ENCODE peak calls at places on chromosomes 7 and 10, in eight cellular contexts. Z, R, B, I, E, X, C and G are unnamed samples.

GRCh38 chr7:20737840-20738448 is 48.7 kb downstream of the SP8 start:
- DNase-seq in C (no peak), I (no peak), X (no peak), E (no peak), R (no peak), B (no peak), Z (no peak), G (no peak)

GRCh38 chr7:150951521-150951920 is 26.6 kb downstream of the KCNH2 start:
- DNase-seq in R (no peak), B (no peak), X (no peak), C (no peak), Z (no peak), I (no peak), E (no peak), G (no peak)

GRCh38 chr7:36620166-36620708 is 104.1 kb downstream of the AOAH start:
- DNase-seq in C (no peak), E (no peak), R (no peak), Z (no peak), I (no peak), X (no peak), B (no peak), G (no peak)

GRCh38 chr7:55733584-55733983 is 129.0 kb downstream of the SEPTIN14 start:
- DNase-seq in R (no peak), C (no peak), Z (no peak), B (no peak), I (peak), X (no peak), E (no peak), G (no peak)

GRCh38 chr10:33290286-33291052 is 44.0 kb downstream of the NRP1 start:
- DNase-seq in B (no peak), R (no peak), X (no peak), E (no peak), I (peak), C (no peak), Z (no peak), G (no peak)

GRCh38 chr7:107594961-107595737 is 15.1 kb downstream of the BCAP29 start:
- DNase-seq in X (peak), Z (no peak), I (peak), E (no peak), B (no peak), C (no peak), R (no peak), G (no peak)

GRCh38 chr10:7193369-7193768 is 217.5 kb downstream of the SFMBT2 start:
- DNase-seq in X (no peak), Z (no peak), I (no peak), R (no peak), B (no peak), C (no peak), E (no peak), G (no peak)

GRCh38 chr7:18638594-18639452 is 143.3 kb downstream of the HDAC9 start:
- DNase-seq in X (peak), B (no peak), I (peak), C (no peak), E (no peak), R (no peak), Z (no peak), G (no peak)

GRCh38 chr7:434891-435486 is 84.7 kb downstream of the PDGFA start:
- DNase-seq in I (no peak), Z (peak), B (no peak), C (no peak), X (no peak), R (no peak), E (peak), G (no peak)

GRCh38 chr10:11673346-11674330 is 62.2 kb upstream of the USP6NL start:
- DNase-seq in Z (no peak), I (peak), B (no peak), E (no peak), C (no peak), R (no peak), X (no peak), G (no peak)

GRCh38 chr7:13359656-13360055 is 629.8 kb downstream of the ETV1 start:
- DNase-seq in X (no peak), I (no peak), E (no peak), Z (no peak), R (no peak), C (no peak), B (no peak), G (no peak)

GRCh38 chr7:104327963-104328307 is 468 bp upstream of the LHFPL3 start:
- DNase-seq in C (no peak), X (no peak), R (peak), B (no peak), E (no peak), I (no peak), Z (peak), G (no peak)

GRCh38 chr7:116621649-116622048 is 50.3 kb upstream of the MET start:
- DNase-seq in I (no peak), Z (no peak), R (no peak), B (no peak), E (no peak), X (no peak), C (no peak), G (no peak)

GRCh38 chr10:22648547-22648961 is 65.8 kb downstream of the PIP4K2A start:
- DNase-seq in C (no peak), X (no peak), I (peak), Z (no peak), B (no peak), E (no peak), R (no peak), G (no peak)

GRCh38 chr10:90007226-90007625 is 305.8 kb downstream of the KIF20B start:
- DNase-seq in I (no peak), Z (no peak), E (no peak), X (peak), R (no peak), B (no peak), C (no peak), G (no peak)

GRCh38 chr10:69721690-69722310 is 79.9 kb upstream of the COL13A1 start:
- DNase-seq in R (no peak), C (peak), X (no peak), I (no peak), E (no peak), Z (peak), B (no peak), G (no peak)

GRCh38 chr7:123220396-123220795 is 20.6 kb upstream of the SLC13A1 start:
- DNase-seq in Z (no peak), C (no peak), X (no peak), R (no peak), E (no peak), I (peak), B (no peak), G (no peak)

GRCh38 chr7:99860281-99861127 is 16.3 kb downstream of the OR2AE1 start:
- DNase-seq in C (peak), R (no peak), E (no peak), I (peak), B (no peak), Z (no peak), X (peak), G (no peak)

GRCh38 chr7:92727755-92728154 is 108.6 kb downstream of the CDK6 start:
- DNase-seq in C (no peak), R (no peak), I (no peak), E (no peak), X (no peak), Z (no peak), B (no peak), G (no peak)

GRCh38 chr7:51471199-51472016 is 154.8 kb upstream of the COBL start:
- DNase-seq in Z (peak), X (no peak), E (no peak), C (no peak), I (no peak), R (peak), B (no peak), G (no peak)

GRCh38 chr7:5367661-5368060 is 56.0 kb downstream of the TNRC18 start:
- DNase-seq in B (no peak), Z (no peak), C (no peak), E (no peak), R (no peak), X (no peak), I (no peak), G (no peak)

GRCh38 chr10:34187201-34187600 is 627.9 kb downstream of the PARD3 start:
- DNase-seq in R (no peak), C (no peak), I (peak), X (no peak), B (no peak), E (no peak), Z (no peak), G (no peak)

GRCh38 chr7:150359007-150359917 is 9.4 kb upstream of the REPIN1 start:
- DNase-seq in X (no peak), C (no peak), Z (no peak), E (no peak), I (no peak), B (no peak), R (no peak), G (no peak)

GRCh38 chr10:2980116-2980515 is 87.2 kb upstream of the PFKP start:
- DNase-seq in X (no peak), Z (no peak), B (no peak), I (peak), E (no peak), R (no peak), C (no peak), G (no peak)

GRCh38 chr10:60346661-60347060 is 43.0 kb downstream of the ANK3 start:
- DNase-seq in B (no peak), R (no peak), C (no peak), X (no peak), E (no peak), Z (no peak), I (no peak), G (no peak)

GRCh38 chr7:158651968-158652555 is 52.5 kb downstream of the NCAPG2 start:
- DNase-seq in B (no peak), X (no peak), E (no peak), Z (no peak), R (no peak), C (no peak), I (peak), G (no peak)

GRCh38 chr10:21272585-21273399 is 252.7 kb downstream of the SKIDA1 start:
- DNase-seq in I (no peak), B (no peak), Z (no peak), E (no peak), X (no peak), C (no peak), R (no peak), G (no peak)

GRCh38 chr10:13784067-13784466 is 197.3 kb downstream of the PRPF18 start:
- DNase-seq in E (no peak), R (no peak), B (no peak), I (peak), Z (no peak), X (no peak), C (no peak), G (peak)

GRCh38 chr7:148799893-148800545 is 84.1 kb downstream of the EZH2 start:
- DNase-seq in R (no peak), Z (peak), X (no peak), B (no peak), E (no peak), C (no peak), I (no peak), G (no peak)

GRCh38 chr7:106039486-106040060 is 72.5 kb downstream of the SYPL1 start:
- DNase-seq in X (peak), I (no peak), B (no peak), E (no peak), C (no peak), Z (peak), R (no peak), G (no peak)

GRCh38 chr7:78284945-78285344 is 486.4 kb downstream of the PHTF2 start:
- DNase-seq in I (no peak), E (no peak), B (no peak), C (no peak), R (no peak), Z (no peak), X (no peak), G (no peak)

GRCh38 chr7:137001478-137001877 is 133.0 kb downstream of the CHRM2 start:
- DNase-seq in X (no peak), Z (no peak), C (no peak), I (no peak), B (no peak), E (no peak), R (no peak), G (no peak)

GRCh38 chr7:24601600-24601999 is 28.3 kb downstream of the PALS2 start:
- DNase-seq in R (no peak), E (no peak), Z (no peak), B (no peak), I (no peak), X (no peak), C (no peak), G (no peak)

GRCh38 chr10:123962756-123963469 is 71.3 kb upstream of the CPXM2 start:
- DNase-seq in E (no peak), R (no peak), Z (no peak), X (no peak), C (no peak), I (no peak), B (no peak), G (no peak)

GRCh38 chr7:98409843-98410242 is 9.0 kb upstream of the BAIAP2L1 start:
- DNase-seq in Z (no peak), I (no peak), X (no peak), R (no peak), B (no peak), E (no peak), C (no peak), G (no peak)